ENCODE peak calls at places on chromosome 14, in five cellular contexts. P is IMR-90, E is mammary epithelial cell, B is HCT116, F is mesenchymal stem cell. A is an unnamed sample.

GRCh38 chr14:74567219-74567618 is 44.8 kb downstream of the LTBP2 start:
- DNase-seq in E (no peak), B (no peak), P (no peak), F (no peak), A (no peak)

GRCh38 chr14:68749487-68750475 is 43.1 kb downstream of the ZFP36L1 start:
- DNase-seq in F (peak; percentile 76), P (peak; percentile 41), E (no peak), B (no peak), A (no peak)

GRCh38 chr14:50085570-50086315 is 30.6 kb downstream of the VCPKMT start:
- DNase-seq in E (peak; percentile 78), F (peak; percentile 63), B (no peak), P (peak; percentile 77), A (peak; percentile 53)

GRCh38 chr14:64400829-64401459 is 12.8 kb downstream of the MTHFD1 start:
- DNase-seq in F (no peak), B (no peak), P (no peak), E (no peak), A (no peak)

GRCh38 chr14:55582741-55583140 is 2.7 kb downstream of the KTN1 start:
- DNase-seq in B (no peak), P (no peak), E (no peak), F (no peak), A (no peak)

GRCh38 chr14:82394916-82395315 is 861.3 kb upstream of the SEL1L start:
- DNase-seq in B (no peak), F (no peak), E (no peak), P (no peak), A (no peak)

GRCh38 chr14:36293824-36294223 is 26.6 kb downstream of the MBIP start:
- DNase-seq in F (peak; percentile 68), P (peak; percentile 62), B (no peak), E (no peak), A (no peak)

GRCh38 chr14:26191123-26191522 is 406.7 kb downstream of the NOVA1 start:
- DNase-seq in E (no peak), F (peak; percentile 8), P (no peak), B (no peak), A (peak; percentile 25)

GRCh38 chr14:102630405-102630804 is 38.0 kb downstream of the RCOR1 start:
- DNase-seq in B (no peak), P (no peak), F (no peak), E (no peak), A (no peak)

GRCh38 chr14:68828728-68829127 is 35.9 kb upstream of the ZFP36L1 start:
- DNase-seq in E (no peak), B (no peak), F (no peak), P (no peak), A (no peak)

GRCh38 chr14:54891471-54892245 is 11.0 kb downstream of the GCH1 start:
- DNase-seq in F (no peak), E (no peak), P (no peak), B (no peak), A (no peak)

GRCh38 chr14:52446355-52446754 is 106.0 kb downstream of the TXNDC16 start:
- DNase-seq in P (no peak), E (peak; percentile 6), B (no peak), F (no peak), A (no peak)

GRCh38 chr14:94158239-94158888 is 15.8 kb upstream of the PPP4R4 start:
- DNase-seq in B (no peak), E (peak; percentile 39), F (no peak), P (no peak), A (no peak)

GRCh38 chr14:63292805-63293204 is 25.9 kb downstream of the GPHB5 start:
- DNase-seq in B (no peak), F (no peak), P (no peak), E (no peak), A (no peak)

GRCh38 chr14:69484444-69485113 is at the start of gene PLEKHD1:
- DNase-seq in E (peak; percentile 5), P (no peak), B (peak; percentile 18), F (no peak), A (peak; percentile 56)

GRCh38 chr14:85038526-85038925 is 491.4 kb upstream of the FLRT2 start:
- DNase-seq in F (no peak), E (no peak), B (no peak), P (no peak), A (no peak)

GRCh38 chr14:30527196-30527595 is 31.8 kb upstream of the G2E3 start:
- DNase-seq in B (no peak), P (no peak), F (no peak), E (no peak), A (no peak)

GRCh38 chr14:105857816-105858675 is 331.7 kb downstream of the TMEM121 start:
- DNase-seq in E (no peak), P (no peak), B (no peak), F (no peak), A (no peak)

GRCh38 chr14:104140463-104141331 is 2.3 kb downstream of the KIF26A start:
- DNase-seq in E (no peak), F (no peak), P (no peak), B (no peak), A (no peak)

GRCh38 chr14:68309631-68310030 is 483.2 kb downstream of the ZFP36L1 start:
- DNase-seq in B (no peak), F (no peak), E (peak; percentile 8), P (no peak), A (peak; percentile 78)

GRCh38 chr14:105876158-105876557 is 349.8 kb downstream of the TMEM121 start:
- DNase-seq in E (no peak), P (no peak), F (no peak), B (no peak), A (no peak)

GRCh38 chr14:56248442-56248841 is 130.2 kb downstream of the PELI2 start:
- DNase-seq in P (no peak), B (no peak), E (no peak), F (no peak), A (no peak)

GRCh38 chr14:77862154-77862783 is 62.4 kb downstream of the ADCK1 start:
- DNase-seq in E (peak; percentile 21), B (peak; percentile 45), P (peak; percentile 49), F (peak; percentile 54), A (peak; percentile 78)

GRCh38 chr14:36588788-36589187 is 6.4 kb upstream of the NKX2-8 start:
- DNase-seq in E (no peak), B (no peak), F (no peak), P (no peak), A (no peak)

GRCh38 chr14:38065101-38065762 is 142.5 kb upstream of the SSTR1 start:
- DNase-seq in P (no peak), B (no peak), F (no peak), E (no peak), A (no peak)

GRCh38 chr14:104227806-104228205 is 89.4 kb downstream of the KIF26A start:
- DNase-seq in E (no peak), B (no peak), P (no peak), F (no peak), A (no peak)

GRCh38 chr14:58805057-58805456 is 167.3 kb downstream of the DACT1 start:
- DNase-seq in E (no peak), F (peak; percentile 35), B (no peak), P (peak; percentile 4), A (no peak)

GRCh38 chr14:47040490-47040889 is 388.9 kb upstream of the RPL10L start:
- DNase-seq in B (peak; percentile 31), P (no peak), F (peak; percentile 78), E (peak; percentile 38), A (peak; percentile 30)

DNA sequence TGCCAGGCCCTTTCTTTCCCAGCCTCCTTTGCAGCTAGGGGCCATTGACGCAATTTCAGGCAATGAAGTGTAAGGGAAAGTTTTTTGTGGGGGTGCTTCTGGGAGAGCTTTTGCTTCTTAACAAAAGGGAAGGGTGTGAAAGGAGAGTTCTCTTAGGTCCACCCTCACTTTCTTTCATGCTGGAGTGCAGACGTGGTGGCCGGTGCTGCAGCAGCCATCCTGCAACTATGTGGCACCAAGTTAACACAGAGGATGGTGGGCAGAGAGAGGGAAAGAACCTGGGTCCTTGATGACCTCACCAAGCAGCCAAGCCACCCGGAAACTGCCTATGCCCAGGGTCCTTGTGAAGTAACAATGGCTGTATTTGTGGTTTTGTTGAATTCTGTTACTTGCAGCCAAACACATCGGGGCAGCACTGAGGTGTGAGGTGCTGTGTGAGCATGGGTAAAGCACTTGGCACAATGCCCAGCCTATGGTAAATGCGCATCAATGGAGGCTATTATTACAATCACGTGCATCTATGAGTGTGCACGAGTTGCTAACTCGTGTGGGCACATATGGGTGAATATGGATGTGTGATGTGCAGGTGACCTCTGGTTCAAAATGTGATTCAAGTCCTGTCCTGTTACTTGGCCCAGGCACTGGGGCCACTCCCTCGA is 122.6 kb downstream of the CALM1 start:
- DNase-seq in F (no peak), B (no peak), E (no peak), P (no peak), A (no peak)
- H3K27ac ChIP-seq in F (no peak overlapping the region), B (no peak overlapping the region), E (no peak overlapping the region), P (no peak overlapping the region), A (no peak overlapping the region)

GRCh38 chr14:23486116-23486515 is 16.6 kb downstream of the NGDN start:
- DNase-seq in B (no peak), F (no peak), P (no peak), E (no peak), A (no peak)
- H3K4me2 ChIP-seq in B (no peak overlapping the region), F (no peak overlapping the region), P (no peak overlapping the region), E (no peak overlapping the region), A (no peak overlapping the region)

GRCh38 chr14:76827696-76828301 is 1.6 kb downstream of the LRRC74A start:
- DNase-seq in E (no peak), B (no peak), F (no peak), P (no peak), A (no peak)

GRCh38 chr14:76826122-76826521 is at the start of gene LRRC74A:
- DNase-seq in B (no peak), E (peak; percentile 45), P (no peak), F (no peak), A (peak; percentile 33)

GRCh38 chr14:76829650-76830421 is 3.6 kb downstream of the LRRC74A start:
- DNase-seq in B (no peak), F (no peak), E (peak; percentile 9), P (no peak), A (no peak)

GRCh38 chr14:76829016-76829365 is 2.8 kb downstream of the LRRC74A start:
- DNase-seq in P (no peak), B (no peak), F (no peak), E (peak; percentile 23), A (no peak)

DNA sequence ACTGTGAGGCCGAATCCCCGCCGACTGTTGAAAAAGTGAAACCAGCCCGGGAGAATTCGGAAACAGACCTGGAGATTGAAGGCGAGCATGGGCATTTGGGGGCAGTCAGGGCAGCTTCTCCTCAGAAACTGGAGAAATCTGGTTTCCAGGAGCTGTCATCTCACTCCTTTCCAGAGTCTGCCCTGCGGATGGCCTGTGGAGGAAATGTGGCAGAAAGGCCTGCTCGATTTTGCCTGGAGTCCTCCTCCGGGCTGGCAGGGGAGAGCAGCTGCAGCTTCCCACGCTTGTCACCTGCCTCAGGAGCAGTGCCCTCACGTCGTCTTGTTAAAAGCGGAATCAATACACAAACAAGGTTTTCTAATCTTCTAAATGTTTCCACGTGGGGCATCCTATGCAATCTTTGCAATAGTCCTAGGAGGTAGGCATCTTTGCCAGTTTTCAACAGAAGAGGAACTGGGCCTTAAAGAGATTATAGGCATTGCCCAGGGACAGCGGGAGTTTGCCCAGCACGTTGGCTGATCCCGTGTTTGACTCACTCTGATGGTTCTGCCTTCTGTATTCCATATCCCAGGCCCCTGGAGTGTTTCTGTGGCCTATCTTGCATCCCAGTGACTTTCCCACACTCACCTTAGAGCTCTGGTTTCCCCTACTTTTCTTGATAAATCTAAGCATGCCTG is 2.3 kb downstream of the LRRC74A start:
- DNase-seq in P (no peak), F (no peak), E (peak; percentile 6), B (no peak), A (no peak)
- H3K9ac ChIP-seq in P (no peak overlapping the region), F (peak overlapping the region; percentile 82), E (no peak overlapping the region), B (no peak overlapping the region), A (no peak overlapping the region)

GRCh38 chr14:34837801-34838322 is 37.3 kb downstream of the BAZ1A start:
- DNase-seq in E (peak; percentile 5), B (no peak), P (no peak), F (no peak), A (peak; percentile 66)

GRCh38 chr14:34833545-34834523 is 41.3 kb downstream of the BAZ1A start:
- DNase-seq in P (no peak), F (peak; percentile 29), B (no peak), E (no peak), A (no peak)

GRCh38 chr14:34835312-34835711 is 39.8 kb downstream of the BAZ1A start:
- DNase-seq in P (no peak), B (no peak), E (no peak), F (peak; percentile 10), A (no peak)
- H3K27ac ChIP-seq in P (no peak overlapping the region), B (no peak overlapping the region), E (no peak overlapping the region), F (no peak overlapping the region), A (no peak overlapping the region)

A was measured in PC-3.